ENCODE peak calls at places on chromosomes 16 and 17, in seven cellular contexts. Q is RWPE2; X is activated T-cell treated with anti-CD3 and anti-CD28 coated beads, Interleukin-2, amount 50 U/mL, for 4 hours; O is KBM-7; N is germinal center; L is cortex of kidney; I is activated CD8-positive, alpha-beta memory T cell treated with anti-CD3 and anti-CD28 coated beads, Interleukin-2, amount 10 ng/mL, durations not matched to agents 7 days and 5 days. V is an unnamed sample.

GRCh38 chr17:34393401-34393800 is 30.4 kb upstream of the CCL1 start:
- DNase-seq in L (no peak), O (no peak), I (no peak), N (no peak), X (no peak), Q (no peak), V (no peak)

GRCh38 chr16:82280867-82281266 is 110.8 kb upstream of the MPHOSPH6 start:
- DNase-seq in O (no peak), L (no peak), N (peak), X (no peak), I (no peak), Q (no peak), V (no peak)

GRCh38 chr17:47225436-47225858 is 16.3 kb downstream of the MYL4 start:
- DNase-seq in L (no peak), X (no peak), I (no peak), Q (no peak), N (no peak), O (peak), V (no peak)

GRCh38 chr16:80794071-80794470 is 10.3 kb downstream of the CDYL2 start:
- DNase-seq in N (no peak), X (no peak), L (no peak), I (no peak), Q (no peak), O (no peak), V (no peak)

GRCh38 chr17:3318336-3318735 is 20.2 kb upstream of the OR3A1 start:
- DNase-seq in I (no peak), N (no peak), X (no peak), L (no peak), Q (no peak), O (no peak), V (no peak)

GRCh38 chr17:17603178-17603894 is 11.8 kb upstream of the PEMT start:
- DNase-seq in X (no peak), O (no peak), Q (no peak), N (no peak), I (no peak), L (no peak), V (no peak)

GRCh38 chr17:556431-556995 is 158.1 kb downstream of the VPS53 start:
- DNase-seq in O (no peak), X (no peak), I (no peak), Q (no peak), L (no peak), N (no peak), V (no peak)

GRCh38 chr17:65099941-65100315 is 37.2 kb upstream of the RGS9 start:
- DNase-seq in X (peak), I (peak), L (no peak), Q (no peak), O (no peak), N (peak), V (peak)

GRCh38 chr16:1639840-1640239 is 27.7 kb downstream of the CRAMP1 start:
- DNase-seq in N (no peak), Q (no peak), I (no peak), O (no peak), X (no peak), L (no peak), V (no peak)

GRCh38 chr17:17985555-17985954 is 12.9 kb downstream of the DRC3 start:
- DNase-seq in X (no peak), L (no peak), I (no peak), Q (no peak), N (no peak), O (peak), V (peak)

GRCh38 chr16:11256657-11257130 is 690 bp upstream of the SOCS1 start:
- DNase-seq in X (peak), Q (no peak), O (no peak), I (no peak), N (no peak), L (no peak), V (peak)

GRCh38 chr17:491086-492014 is 138.7 kb upstream of the RPH3AL start:
- DNase-seq in O (peak), N (peak), Q (no peak), I (peak), L (no peak), X (peak), V (peak)

GRCh38 chr16:73778872-73779271 is 517.7 kb upstream of the PSMD7 start:
- DNase-seq in L (no peak), O (no peak), N (no peak), X (no peak), Q (no peak), I (no peak), V (no peak)

GRCh38 chr16:85316321-85316919 is 204.1 kb upstream of the CIBAR2 start:
- DNase-seq in O (peak), Q (no peak), I (peak), N (peak), L (no peak), X (peak), V (peak)

GRCh38 chr17:4738136-4739121 is 1.2 kb upstream of the ZMYND15 start:
- DNase-seq in Q (no peak), N (no peak), I (no peak), O (no peak), X (no peak), L (no peak), V (no peak)

GRCh38 chr17:73851921-73852320 is 207.7 kb upstream of the SDK2 start:
- DNase-seq in I (no peak), O (no peak), Q (no peak), X (no peak), L (no peak), N (no peak), V (no peak)

GRCh38 chr17:50036455-50037320 is 19.2 kb upstream of the ITGA3 start:
- DNase-seq in N (no peak), O (no peak), I (no peak), L (no peak), X (no peak), Q (no peak), V (no peak)

GRCh38 chr17:9021158-9021984 is at the start of gene NTN1:
- DNase-seq in O (peak), Q (no peak), N (peak), I (peak), L (no peak), X (peak), V (peak)

GRCh38 chr17:6005939-6006338 is 64.2 kb upstream of the WSCD1 start:
- DNase-seq in I (no peak), L (no peak), Q (no peak), O (no peak), X (no peak), N (no peak), V (no peak)

GRCh38 chr16:88686439-88687253 is at the start of gene SNAI3:
- DNase-seq in X (peak), Q (peak), O (peak), N (peak), L (peak), I (peak), V (peak)